ENCODE peak calls at places on chromosomes 11 and 22, in six cellular contexts. D is CD8-positive, alpha-beta T cell; C is uterus; S is IMR-90; Y is GM23338; N is body of pancreas. X is an unnamed sample.

GRCh38 chr22:46392137-46392844 is 56.8 kb downstream of the TRMU start:
- DNase-seq in D (no peak), C (no peak), S (no peak), Y (no peak), N (no peak), X (no peak)

GRCh38 chr11:114279778-114280532 is 16.2 kb upstream of the NNMT start:
- DNase-seq in D (no peak), C (no peak), S (peak; percentile 61), Y (no peak), N (no peak), X (no peak)

GRCh38 chr11:73233704-73234402 is 15.8 kb downstream of the P2RY2 start:
- DNase-seq in D (no peak), C (no peak), S (no peak), Y (no peak), N (no peak), X (no peak)

GRCh38 chr11:121323208-121323607 is 30.6 kb downstream of the SC5D start:
- DNase-seq in D (no peak), C (no peak), S (no peak), Y (peak; percentile 53), N (no peak), X (no peak)

GRCh38 chr11:70603756-70604211 is 205.5 kb downstream of the CTTN start:
- DNase-seq in D (no peak), C (no peak), S (no peak), Y (no peak), N (no peak), X (no peak)

GRCh38 chr11:31236052-31236652 is 133.4 kb downstream of the DCDC1 start:
- DNase-seq in D (no peak), C (no peak), S (no peak), Y (no peak), N (no peak), X (no peak)

GRCh38 chr11:17828311-17828751 is 93.8 kb downstream of the KCNC1 start:
- DNase-seq in D (no peak), C (peak; percentile 52), S (peak; percentile 59), Y (no peak), N (peak; percentile 26), X (peak; percentile 44)

GRCh38 chr22:37330200-37331033 is 48.1 kb downstream of the CYTH4 start:
- DNase-seq in D (no peak), C (no peak), S (peak; percentile 90), Y (peak; percentile 97), N (peak; percentile 76), X (no peak)

GRCh38 chr22:27990879-27991278 is 71.8 kb upstream of the PITPNB start:
- DNase-seq in D (no peak), C (peak; percentile 51), S (peak; percentile 8), Y (peak; percentile 93), N (peak; percentile 35), X (peak; percentile 58)

GRCh38 chr22:43293259-43293658 is 49.9 kb downstream of the SCUBE1 start:
- DNase-seq in D (no peak), C (no peak), S (no peak), Y (no peak), N (no peak), X (no peak)

GRCh38 chr11:705646-706438 is at the start of gene EPS8L2:
- DNase-seq in D (peak; percentile 46), C (no peak), S (no peak), Y (peak; percentile 69), N (peak; percentile 75), X (no peak)

GRCh38 chr11:66864924-66865697 is 8.2 kb downstream of the LRFN4 start:
- DNase-seq in D (no peak), C (no peak), S (no peak), Y (no peak), N (no peak), X (no peak)

GRCh38 chr11:128133501-128133900 is 453.9 kb downstream of the ETS1 start:
- DNase-seq in D (no peak), C (no peak), S (no peak), Y (peak; percentile 9), N (no peak), X (no peak)

GRCh38 chr11:58905716-58906547 is 33.4 kb upstream of the GLYATL1 start:
- DNase-seq in D (no peak), C (no peak), S (peak; percentile 91), Y (peak; percentile 96), N (peak; percentile 59), X (peak; percentile 64)

GRCh38 chr11:117900720-117901440 is 24.4 kb upstream of the FXYD6 start:
- DNase-seq in D (no peak), C (peak; percentile 8), S (no peak), Y (no peak), N (no peak), X (no peak)

GRCh38 chr11:119518746-119519382 is 95.9 kb upstream of the THY1 start:
- DNase-seq in D (no peak), C (no peak), S (peak; percentile 58), Y (peak; percentile 84), N (no peak), X (no peak)

GRCh38 chr11:104254347-104254746 is 90.4 kb upstream of the PDGFD start:
- DNase-seq in D (no peak), C (no peak), S (no peak), Y (peak; percentile 92), N (peak; percentile 57), X (no peak)

GRCh38 chr22:20013382-20013871 is 3.2 kb downstream of the ARVCF start:
- DNase-seq in D (peak; percentile 52), C (peak; percentile 48), S (peak; percentile 47), Y (peak; percentile 88), N (peak; percentile 54), X (peak; percentile 76)

GRCh38 chr22:39363751-39364484 is 14.1 kb downstream of the SYNGR1 start:
- DNase-seq in D (no peak), C (no peak), S (no peak), Y (no peak), N (no peak), X (no peak)

GRCh38 chr11:2975594-2975993 is 16.5 kb downstream of the NAP1L4 start:
- DNase-seq in D (peak; percentile 56), C (no peak), S (peak; percentile 37), Y (peak; percentile 53), N (peak; percentile 36), X (no peak)

GRCh38 chr11:65209711-65210360 is 28.1 kb downstream of the CAPN1 start:
- DNase-seq in D (no peak), C (no peak), S (no peak), Y (no peak), N (peak; percentile 2), X (no peak)

GRCh38 chr22:32801001-32801435 is 487 bp upstream of the TIMP3 start:
- DNase-seq in D (no peak), C (no peak), S (no peak), Y (no peak), N (no peak), X (no peak)

GRCh38 chr22:34475886-34476285 is 555.6 kb upstream of the LARGE1 start:
- DNase-seq in D (no peak), C (no peak), S (no peak), Y (no peak), N (no peak), X (no peak)

GRCh38 chr22:49450521-49450920 is 377.2 kb downstream of the BRD1 start:
- DNase-seq in D (no peak), C (no peak), S (no peak), Y (no peak), N (no peak), X (no peak)

GRCh38 chr11:130480721-130481140 is 32.3 kb downstream of the ADAMTS15 start:
- DNase-seq in D (no peak), C (no peak), S (peak; percentile 12), Y (no peak), N (no peak), X (no peak)

GRCh38 chr22:19903513-19903912 is 38.1 kb upstream of the COMT start:
- DNase-seq in D (no peak), C (no peak), S (no peak), Y (no peak), N (no peak), X (no peak)

GRCh38 chr11:67627394-67627787 is 2.3 kb downstream of the NUDT8 start:
- DNase-seq in D (no peak), C (no peak), S (no peak), Y (no peak), N (no peak), X (peak; percentile 14)

GRCh38 chr11:105689636-105690035 is 79.8 kb downstream of the GRIA4 start:
- DNase-seq in D (no peak), C (no peak), S (no peak), Y (no peak), N (no peak), X (no peak)

GRCh38 chr11:69992943-69993694 is 85.0 kb upstream of the ANO1 start:
- DNase-seq in D (no peak), C (no peak), S (no peak), Y (no peak), N (no peak), X (no peak)

GRCh38 chr11:79182794-79183193 is 258.0 kb downstream of the TENM4 start:
- DNase-seq in D (no peak), C (no peak), S (peak; percentile 97), Y (no peak), N (no peak), X (no peak)

GRCh38 chr11:102783720-102784119 is 3.3 kb upstream of the MMP10 start:
- DNase-seq in D (no peak), C (no peak), S (no peak), Y (no peak), N (no peak), X (no peak)
- H3K4me1 ChIP-seq in D (no peaks in the 10 kb centered on the region), C (no peaks in the 10 kb centered on the region), S (no peaks in the 10 kb centered on the region), Y (peaks cover 11% of the 10 kb centered on the region), N (peaks cover 15% of the 10 kb centered on the region), X (no peaks in the 10 kb centered on the region)

GRCh38 chr11:91263698-91264097 is 960.9 kb upstream of the FAT3 start:
- DNase-seq in D (no peak), C (no peak), S (no peak), Y (no peak), N (no peak), X (no peak)

GRCh38 chr11:91257593-91258170 is 966.9 kb upstream of the FAT3 start:
- DNase-seq in D (no peak), C (no peak), S (no peak), Y (no peak), N (no peak), X (no peak)

GRCh38 chr11:91265946-91266345 is 958.7 kb upstream of the FAT3 start:
- DNase-seq in D (no peak), C (no peak), S (no peak), Y (no peak), N (no peak), X (no peak)

GRCh38 chr11:91261513-91261912 is 963.1 kb upstream of the FAT3 start:
- DNase-seq in D (no peak), C (no peak), S (no peak), Y (peak; percentile 67), N (no peak), X (no peak)
- TF ChIP-seq CTCF in D (no peak), C (no peak), S (no peak), Y (peak; percentile 77), N (no peak), X (no peak)

GRCh38 chr11:12680940-12681258 is 6.7 kb downstream of the TEAD1 start:
- DNase-seq in D (no peak), C (no peak), S (no peak), Y (no peak), N (no peak), X (no peak)
- H3K4me1 ChIP-seq in D (peaks cover 4% of the 10 kb centered on the region), C (peaks cover 10% of the 10 kb centered on the region), S (peaks cover 40% of the 10 kb centered on the region), Y (peaks cover 85% of the 10 kb centered on the region), N (peaks cover 65% of the 10 kb centered on the region), X (peaks cover 65% of the 10 kb centered on the region)

GRCh38 chr11:76380977-76381719 is at the start of the genes GVQW3 and THAP12:
- DNase-seq in D (peak; percentile 96), C (peak; percentile 98), S (peak; percentile 97), Y (peak; percentile 97), N (peak; percentile 98), X (peak; percentile 99)
- TF ChIP-seq CTCF in D (no peak), C (peak; percentile 31), S (no peak), Y (no peak), N (no peak), X (no peak)

GRCh38 chr22:45185718-45186511 is 22.2 kb downstream of the NUP50 start:
- DNase-seq in D (no peak), C (no peak), S (no peak), Y (no peak), N (no peak), X (no peak)
- H3K4me1 ChIP-seq in D (peaks cover 3% of the 10 kb centered on the region), C (no peaks in the 10 kb centered on the region), S (peaks cover 3% of the 10 kb centered on the region), Y (peaks cover 7% of the 10 kb centered on the region), N (no peaks in the 10 kb centered on the region), X (no peaks in the 10 kb centered on the region)